ENCODE peak calls at places on chromosomes 2 and 18, in nine cellular contexts. R, B, I, J, X, S, E, K and U are unnamed samples.
A peak's percentile ranks its signal among the peaks of the same experiment; 100 is the strongest.

GRCh38 chr2:25292408-25292807 is 49.3 kb downstream of the DNMT3A start:
- DNase-seq in R (no peak), B (no peak), I (no peak), J (no peak), X (no peak), S (no peak), E (no peak), K (no peak), U (no peak)

GRCh38 chr2:45068643-45069140 is 59.4 kb upstream of the SIX2 start:
- DNase-seq in R (no peak), B (no peak), I (no peak), J (no peak), X (no peak), S (peak; percentile 80), E (no peak), K (no peak), U (no peak)

GRCh38 chr2:84942964-84943421 is 28.0 kb upstream of the KCMF1 start:
- DNase-seq in R (no peak), B (no peak), I (no peak), J (no peak), X (no peak), S (no peak), E (no peak), K (no peak), U (no peak)

GRCh38 chr2:229930656-229931055 is 8.4 kb downstream of the FBXO36 start:
- DNase-seq in R (no peak), B (no peak), I (no peak), J (no peak), X (no peak), S (no peak), E (no peak), K (no peak), U (no peak)

GRCh38 chr2:3665886-3666612 is 8.0 kb downstream of the ALLC start:
- DNase-seq in R (no peak), B (no peak), I (no peak), J (no peak), X (peak; percentile 69), S (no peak), E (no peak), K (no peak), U (no peak)

GRCh38 chr2:212346865-212347264 is 191.7 kb downstream of the ERBB4 start:
- DNase-seq in R (no peak), B (no peak), I (no peak), J (no peak), X (no peak), S (no peak), E (no peak), K (no peak), U (no peak)

GRCh38 chr18:24492445-24492844 is 32.0 kb downstream of the HRH4 start:
- DNase-seq in R (no peak), B (no peak), I (no peak), J (no peak), X (peak; percentile 29), S (no peak), E (no peak), K (no peak), U (no peak)

GRCh38 chr18:55343396-55344073 is 244.5 kb downstream of the TCF4 start:
- DNase-seq in R (no peak), B (no peak), I (no peak), J (no peak), X (no peak), S (peak; percentile 25), E (no peak), K (no peak), U (no peak)

GRCh38 chr18:24370120-24370519 is 27.5 kb downstream of the OSBPL1A start:
- DNase-seq in R (no peak), B (no peak), I (no peak), J (no peak), X (no peak), S (no peak), E (no peak), K (no peak), U (no peak)

GRCh38 chr2:163692611-163693482 is 43.0 kb downstream of the FIGN start:
- DNase-seq in R (no peak), B (no peak), I (no peak), J (no peak), X (no peak), S (no peak), E (no peak), K (no peak), U (no peak)

GRCh38 chr2:178005756-178006155 is 66.8 kb downstream of the PDE11A start:
- DNase-seq in R (no peak), B (no peak), I (no peak), J (no peak), X (no peak), S (no peak), E (no peak), K (no peak), U (no peak)

GRCh38 chr18:37364237-37364636 is 201.4 kb downstream of the CELF4 start:
- DNase-seq in R (no peak), B (no peak), I (no peak), J (no peak), X (no peak), S (peak; percentile 73), E (no peak), K (no peak), U (no peak)

GRCh38 chr2:238947920-238948710 is 100.2 kb downstream of the TWIST2 start:
- DNase-seq in R (no peak), B (peak; percentile 56), I (no peak), J (no peak), X (peak; percentile 71), S (peak; percentile 87), E (peak; percentile 39), K (peak; percentile 79), U (no peak)

GRCh38 chr2:66553370-66553769 is 118.4 kb downstream of the MEIS1 start:
- DNase-seq in R (no peak), B (no peak), I (no peak), J (no peak), X (no peak), S (peak; percentile 57), E (no peak), K (no peak), U (no peak)

GRCh38 chr2:71829008-71829407 is 318.7 kb downstream of the CYP26B1 start:
- DNase-seq in R (no peak), B (no peak), I (no peak), J (no peak), X (no peak), S (no peak), E (no peak), K (no peak), U (no peak)

GRCh38 chr18:47772374-47773248 is 157.8 kb downstream of the SMAD2 start:
- DNase-seq in R (peak; percentile 38), B (peak; percentile 46), I (peak; percentile 91), J (peak; percentile 90), X (no peak), S (peak; percentile 83), E (peak; percentile 39), K (no peak), U (no peak)

GRCh38 chr18:56869189-56869777 is 218.1 kb downstream of the WDR7 start:
- DNase-seq in R (no peak), B (peak; percentile 36), I (no peak), J (peak; percentile 30), X (no peak), S (peak; percentile 52), E (peak; percentile 2), K (peak; percentile 64), U (no peak)

GRCh38 chr2:176959614-176960013 is 253.0 kb upstream of the HNRNPA3 start:
- DNase-seq in R (no peak), B (no peak), I (no peak), J (no peak), X (no peak), S (no peak), E (no peak), K (no peak), U (no peak)

GRCh38 chr2:7394195-7394594 is 477.0 kb downstream of the RNF144A start:
- DNase-seq in R (no peak), B (no peak), I (no peak), J (no peak), X (no peak), S (no peak), E (no peak), K (no peak), U (no peak)
- TF ChIP-seq CTCF in R (peak; percentile 32), B (no peak), I (no peak), J (peak; percentile 28), X (no peak), S (no peak), E (no peak), K (no peak), U (no peak)

DNA sequence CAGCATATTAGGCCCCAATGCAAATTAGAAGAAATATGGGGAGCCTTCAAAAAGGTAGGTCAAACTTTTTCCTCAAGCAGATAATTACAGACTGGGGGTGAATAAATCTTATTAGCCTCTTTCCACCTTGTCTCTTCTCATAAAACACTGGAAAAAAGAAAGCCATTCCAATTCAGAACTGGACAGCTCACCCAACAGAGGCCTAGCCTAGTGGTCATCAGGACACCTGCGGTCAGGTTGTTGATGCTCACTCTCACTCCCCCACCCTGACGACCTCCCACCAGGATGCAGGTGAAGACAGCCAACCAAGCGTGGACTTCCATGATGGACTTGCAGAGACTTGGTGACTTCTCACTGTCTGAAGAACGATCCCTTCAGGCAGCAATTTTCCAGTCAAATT is 207.1 kb downstream of the ALK start:
- DNase-seq in R (no peak), B (no peak), I (no peak), J (no peak), X (no peak), S (no peak), E (no peak), K (no peak), U (no peak)
- TF ChIP-seq CTCF in R (no peak), B (no peak), I (no peak), J (peak; percentile 53), X (no peak), S (no peak), E (no peak), K (no peak), U (no peak)

GRCh38 chr18:9683418-9684396 is 24.4 kb upstream of the RAB31 start:
- DNase-seq in R (no peak), B (no peak), I (no peak), J (no peak), X (no peak), S (peak; percentile 84), E (no peak), K (peak; percentile 59), U (no peak)
- TF ChIP-seq CTCF in R (no peak), B (peak; percentile 72), I (no peak), J (peak; percentile 42), X (no peak), S (peak; percentile 48), E (peak; percentile 59), K (peak; percentile 60), U (peak; percentile 54)

GRCh38 chr2:56009758-56010534 is 86.4 kb upstream of the EFEMP1 start:
- DNase-seq in R (no peak), B (peak; percentile 15), I (no peak), J (no peak), X (no peak), S (peak; percentile 60), E (peak; percentile 18), K (no peak), U (no peak)
- TF ChIP-seq CTCF in R (peak; percentile 74), B (peak; percentile 62), I (no peak), J (peak; percentile 13), X (no peak), S (peak; percentile 68), E (peak; percentile 93), K (peak; percentile 50), U (peak; percentile 80)